ENCODE peak calls at places on chromosomes 12 and 14, in nine cellular contexts. One of them, this sample, is unnamed.

GRCh38 chr14:100620437-100621100 is 33.4 kb upstream of the BEGAIN start:
- DNase-seq in T-helper 17 cell: no peak
- DNase-seq in BJ: no peak
- DNase-seq in mucosa of gallbladder: no peak
- DNase-seq in NCI-H1436: peak
- DNase-seq in activated naive CD8-positive, alpha-beta T cell treated with anti-CD3 and anti-CD28 coated beads, Interleukin-2, amount 50 U/mL, for 24 hours: no peak
- DNase-seq in lower leg skin: peak
- DNase-seq in MCF 10A: no peak
- DNase-seq in stimulated activated CD8-positive, alpha-beta memory T cell treated with anti-CD3 and anti-CD28 coated beads, Interleukin-15, amount 100 ng/mL, for 1 hour: no peak
- DNase-seq in this sample: no peak

GRCh38 chr14:88955470-88955869 is 131.0 kb downstream of the TTC8 start:
- DNase-seq in T-helper 17 cell: no peak
- DNase-seq in BJ: no peak
- DNase-seq in mucosa of gallbladder: no peak
- DNase-seq in NCI-H1436: no peak
- DNase-seq in activated naive CD8-positive, alpha-beta T cell treated with anti-CD3 and anti-CD28 coated beads, Interleukin-2, amount 50 U/mL, for 24 hours: no peak
- DNase-seq in lower leg skin: no peak
- DNase-seq in MCF 10A: no peak
- DNase-seq in stimulated activated CD8-positive, alpha-beta memory T cell treated with anti-CD3 and anti-CD28 coated beads, Interleukin-15, amount 100 ng/mL, for 1 hour: no peak
- DNase-seq in this sample: no peak

GRCh38 chr14:54768501-54768900 is 134.1 kb downstream of the GCH1 start:
- DNase-seq in T-helper 17 cell: no peak
- DNase-seq in BJ: no peak
- DNase-seq in mucosa of gallbladder: no peak
- DNase-seq in NCI-H1436: no peak
- DNase-seq in activated naive CD8-positive, alpha-beta T cell treated with anti-CD3 and anti-CD28 coated beads, Interleukin-2, amount 50 U/mL, for 24 hours: no peak
- DNase-seq in lower leg skin: no peak
- DNase-seq in MCF 10A: no peak
- DNase-seq in stimulated activated CD8-positive, alpha-beta memory T cell treated with anti-CD3 and anti-CD28 coated beads, Interleukin-15, amount 100 ng/mL, for 1 hour: no peak
- DNase-seq in this sample: no peak

GRCh38 chr12:109857715-109858114 is 22.6 kb downstream of the GLTP start:
- DNase-seq in T-helper 17 cell: no peak
- DNase-seq in BJ: no peak
- DNase-seq in mucosa of gallbladder: no peak
- DNase-seq in NCI-H1436: no peak
- DNase-seq in activated naive CD8-positive, alpha-beta T cell treated with anti-CD3 and anti-CD28 coated beads, Interleukin-2, amount 50 U/mL, for 24 hours: no peak
- DNase-seq in lower leg skin: no peak
- DNase-seq in MCF 10A: no peak
- DNase-seq in stimulated activated CD8-positive, alpha-beta memory T cell treated with anti-CD3 and anti-CD28 coated beads, Interleukin-15, amount 100 ng/mL, for 1 hour: no peak
- DNase-seq in this sample: no peak

GRCh38 chr14:56342419-56342901 is 224.2 kb downstream of the PELI2 start:
- DNase-seq in T-helper 17 cell: no peak
- DNase-seq in BJ: peak
- DNase-seq in mucosa of gallbladder: no peak
- DNase-seq in NCI-H1436: no peak
- DNase-seq in activated naive CD8-positive, alpha-beta T cell treated with anti-CD3 and anti-CD28 coated beads, Interleukin-2, amount 50 U/mL, for 24 hours: no peak
- DNase-seq in lower leg skin: no peak
- DNase-seq in MCF 10A: no peak
- DNase-seq in stimulated activated CD8-positive, alpha-beta memory T cell treated with anti-CD3 and anti-CD28 coated beads, Interleukin-15, amount 100 ng/mL, for 1 hour: no peak
- DNase-seq in this sample: no peak

GRCh38 chr12:65106948-65107347 is 14.2 kb downstream of the WIF1 start:
- DNase-seq in T-helper 17 cell: no peak
- DNase-seq in BJ: no peak
- DNase-seq in mucosa of gallbladder: no peak
- DNase-seq in NCI-H1436: no peak
- DNase-seq in activated naive CD8-positive, alpha-beta T cell treated with anti-CD3 and anti-CD28 coated beads, Interleukin-2, amount 50 U/mL, for 24 hours: no peak
- DNase-seq in lower leg skin: no peak
- DNase-seq in MCF 10A: peak
- DNase-seq in stimulated activated CD8-positive, alpha-beta memory T cell treated with anti-CD3 and anti-CD28 coated beads, Interleukin-15, amount 100 ng/mL, for 1 hour: no peak
- DNase-seq in this sample: no peak

GRCh38 chr14:73823339-73823885 is 28.2 kb upstream of the PTGR2 start:
- DNase-seq in T-helper 17 cell: no peak
- DNase-seq in BJ: no peak
- DNase-seq in mucosa of gallbladder: no peak
- DNase-seq in NCI-H1436: no peak
- DNase-seq in activated naive CD8-positive, alpha-beta T cell treated with anti-CD3 and anti-CD28 coated beads, Interleukin-2, amount 50 U/mL, for 24 hours: no peak
- DNase-seq in lower leg skin: no peak
- DNase-seq in MCF 10A: no peak
- DNase-seq in stimulated activated CD8-positive, alpha-beta memory T cell treated with anti-CD3 and anti-CD28 coated beads, Interleukin-15, amount 100 ng/mL, for 1 hour: no peak
- DNase-seq in this sample: no peak

GRCh38 chr12:10101042-10101579 is 2.3 kb upstream of the CLEC1A start:
- DNase-seq in T-helper 17 cell: no peak
- DNase-seq in BJ: peak
- DNase-seq in mucosa of gallbladder: no peak
- DNase-seq in NCI-H1436: no peak
- DNase-seq in activated naive CD8-positive, alpha-beta T cell treated with anti-CD3 and anti-CD28 coated beads, Interleukin-2, amount 50 U/mL, for 24 hours: no peak
- DNase-seq in lower leg skin: no peak
- DNase-seq in MCF 10A: peak
- DNase-seq in stimulated activated CD8-positive, alpha-beta memory T cell treated with anti-CD3 and anti-CD28 coated beads, Interleukin-15, amount 100 ng/mL, for 1 hour: no peak
- DNase-seq in this sample: no peak

GRCh38 chr12:109868182-109869051 is 11.9 kb downstream of the GLTP start:
- DNase-seq in T-helper 17 cell: no peak
- DNase-seq in BJ: peak
- DNase-seq in mucosa of gallbladder: no peak
- DNase-seq in NCI-H1436: no peak
- DNase-seq in activated naive CD8-positive, alpha-beta T cell treated with anti-CD3 and anti-CD28 coated beads, Interleukin-2, amount 50 U/mL, for 24 hours: no peak
- DNase-seq in lower leg skin: no peak
- DNase-seq in MCF 10A: no peak
- DNase-seq in stimulated activated CD8-positive, alpha-beta memory T cell treated with anti-CD3 and anti-CD28 coated beads, Interleukin-15, amount 100 ng/mL, for 1 hour: no peak
- DNase-seq in this sample: no peak

GRCh38 chr14:67413806-67414769 is 2.1 kb upstream of the PLEK2 start:
- DNase-seq in T-helper 17 cell: no peak
- DNase-seq in BJ: peak
- DNase-seq in mucosa of gallbladder: no peak
- DNase-seq in NCI-H1436: no peak
- DNase-seq in activated naive CD8-positive, alpha-beta T cell treated with anti-CD3 and anti-CD28 coated beads, Interleukin-2, amount 50 U/mL, for 24 hours: peak
- DNase-seq in lower leg skin: no peak
- DNase-seq in MCF 10A: peak
- DNase-seq in stimulated activated CD8-positive, alpha-beta memory T cell treated with anti-CD3 and anti-CD28 coated beads, Interleukin-15, amount 100 ng/mL, for 1 hour: no peak
- DNase-seq in this sample: no peak

GRCh38 chr12:129337413-129337812 is 484.1 kb downstream of the GLT1D1 start:
- DNase-seq in T-helper 17 cell: no peak
- DNase-seq in BJ: no peak
- DNase-seq in mucosa of gallbladder: no peak
- DNase-seq in NCI-H1436: no peak
- DNase-seq in activated naive CD8-positive, alpha-beta T cell treated with anti-CD3 and anti-CD28 coated beads, Interleukin-2, amount 50 U/mL, for 24 hours: no peak
- DNase-seq in lower leg skin: no peak
- DNase-seq in MCF 10A: no peak
- DNase-seq in stimulated activated CD8-positive, alpha-beta memory T cell treated with anti-CD3 and anti-CD28 coated beads, Interleukin-15, amount 100 ng/mL, for 1 hour: no peak
- DNase-seq in this sample: no peak

GRCh38 chr12:49877066-49877465 is 26.6 kb downstream of the FAIM2 start:
- DNase-seq in T-helper 17 cell: no peak
- DNase-seq in BJ: no peak
- DNase-seq in mucosa of gallbladder: no peak
- DNase-seq in NCI-H1436: no peak
- DNase-seq in activated naive CD8-positive, alpha-beta T cell treated with anti-CD3 and anti-CD28 coated beads, Interleukin-2, amount 50 U/mL, for 24 hours: no peak
- DNase-seq in lower leg skin: no peak
- DNase-seq in MCF 10A: no peak
- DNase-seq in stimulated activated CD8-positive, alpha-beta memory T cell treated with anti-CD3 and anti-CD28 coated beads, Interleukin-15, amount 100 ng/mL, for 1 hour: no peak
- DNase-seq in this sample: no peak

GRCh38 chr14:97267509-97267908 is 470.3 kb downstream of the VRK1 start:
- DNase-seq in T-helper 17 cell: no peak
- DNase-seq in BJ: no peak
- DNase-seq in mucosa of gallbladder: no peak
- DNase-seq in NCI-H1436: no peak
- DNase-seq in activated naive CD8-positive, alpha-beta T cell treated with anti-CD3 and anti-CD28 coated beads, Interleukin-2, amount 50 U/mL, for 24 hours: no peak
- DNase-seq in lower leg skin: no peak
- DNase-seq in MCF 10A: peak
- DNase-seq in stimulated activated CD8-positive, alpha-beta memory T cell treated with anti-CD3 and anti-CD28 coated beads, Interleukin-15, amount 100 ng/mL, for 1 hour: no peak
- DNase-seq in this sample: no peak

GRCh38 chr12:118282767-118283166 is 89.9 kb downstream of the TAOK3 start:
- DNase-seq in T-helper 17 cell: no peak
- DNase-seq in BJ: no peak
- DNase-seq in mucosa of gallbladder: no peak
- DNase-seq in NCI-H1436: no peak
- DNase-seq in activated naive CD8-positive, alpha-beta T cell treated with anti-CD3 and anti-CD28 coated beads, Interleukin-2, amount 50 U/mL, for 24 hours: no peak
- DNase-seq in lower leg skin: no peak
- DNase-seq in MCF 10A: no peak
- DNase-seq in stimulated activated CD8-positive, alpha-beta memory T cell treated with anti-CD3 and anti-CD28 coated beads, Interleukin-15, amount 100 ng/mL, for 1 hour: no peak
- DNase-seq in this sample: no peak

GRCh38 chr12:53550595-53550994 is 43.3 kb upstream of the NPFF start:
- DNase-seq in T-helper 17 cell: no peak
- DNase-seq in BJ: no peak
- DNase-seq in mucosa of gallbladder: no peak
- DNase-seq in NCI-H1436: no peak
- DNase-seq in activated naive CD8-positive, alpha-beta T cell treated with anti-CD3 and anti-CD28 coated beads, Interleukin-2, amount 50 U/mL, for 24 hours: no peak
- DNase-seq in lower leg skin: no peak
- DNase-seq in MCF 10A: peak
- DNase-seq in stimulated activated CD8-positive, alpha-beta memory T cell treated with anti-CD3 and anti-CD28 coated beads, Interleukin-15, amount 100 ng/mL, for 1 hour: no peak
- DNase-seq in this sample: no peak

GRCh38 chr14:50790568-50790967 is 40.4 kb downstream of the NIN start:
- DNase-seq in T-helper 17 cell: no peak
- DNase-seq in BJ: no peak
- DNase-seq in mucosa of gallbladder: no peak
- DNase-seq in NCI-H1436: no peak
- DNase-seq in activated naive CD8-positive, alpha-beta T cell treated with anti-CD3 and anti-CD28 coated beads, Interleukin-2, amount 50 U/mL, for 24 hours: no peak
- DNase-seq in lower leg skin: no peak
- DNase-seq in MCF 10A: no peak
- DNase-seq in stimulated activated CD8-positive, alpha-beta memory T cell treated with anti-CD3 and anti-CD28 coated beads, Interleukin-15, amount 100 ng/mL, for 1 hour: no peak
- DNase-seq in this sample: no peak

GRCh38 chr12:81078469-81079196 is 754 bp downstream of the ACSS3 start:
- DNase-seq in T-helper 17 cell: no peak
- DNase-seq in BJ: no peak
- DNase-seq in mucosa of gallbladder: no peak
- DNase-seq in NCI-H1436: no peak
- DNase-seq in activated naive CD8-positive, alpha-beta T cell treated with anti-CD3 and anti-CD28 coated beads, Interleukin-2, amount 50 U/mL, for 24 hours: no peak
- DNase-seq in lower leg skin: no peak
- DNase-seq in MCF 10A: peak
- DNase-seq in stimulated activated CD8-positive, alpha-beta memory T cell treated with anti-CD3 and anti-CD28 coated beads, Interleukin-15, amount 100 ng/mL, for 1 hour: no peak
- DNase-seq in this sample: no peak

GRCh38 chr14:75277796-75278421 is 719 bp upstream of the FOS start:
- DNase-seq in T-helper 17 cell: no peak
- DNase-seq in BJ: no peak
- DNase-seq in mucosa of gallbladder: no peak
- DNase-seq in NCI-H1436: no peak
- DNase-seq in activated naive CD8-positive, alpha-beta T cell treated with anti-CD3 and anti-CD28 coated beads, Interleukin-2, amount 50 U/mL, for 24 hours: no peak
- DNase-seq in lower leg skin: no peak
- DNase-seq in MCF 10A: no peak
- DNase-seq in stimulated activated CD8-positive, alpha-beta memory T cell treated with anti-CD3 and anti-CD28 coated beads, Interleukin-15, amount 100 ng/mL, for 1 hour: no peak
- DNase-seq in this sample: no peak

This sample was measured in lower lobe of right lung.